ENCODE peak calls at places on chromosomes 3 and 15, in six cellular contexts. D is H1, R is K562, P is GM12892, N is HepG2, Y is SK-N-SH. E is an unnamed sample.

GRCh38 chr3:69082805-69083204 is 1.9 kb upstream of the ARL6IP5 start:
- DNase-seq in D (no peak), R (no peak), P (peak; percentile 39), N (no peak), Y (no peak), E (no peak)

GRCh38 chr3:5809811-5810210 is 622.3 kb downstream of the EDEM1 start:
- DNase-seq in D (no peak), R (no peak), P (no peak), N (no peak), Y (no peak), E (no peak)

GRCh38 chr3:194518652-194519051 is 31.9 kb upstream of the ATP13A3 start:
- DNase-seq in D (no peak), R (no peak), P (no peak), N (no peak), Y (no peak), E (no peak)

GRCh38 chr3:73324203-73325155 is 263.0 kb downstream of the EBLN2 start:
- DNase-seq in D (no peak), R (no peak), P (no peak), N (no peak), Y (no peak), E (no peak)

GRCh38 chr3:4394048-4394447 is 73.0 kb downstream of the SUMF1 start:
- DNase-seq in D (no peak), R (no peak), P (no peak), N (no peak), Y (no peak), E (no peak)

GRCh38 chr3:49133226-49133951 is 539 bp upstream of the LAMB2 start:
- DNase-seq in D (peak; percentile 85), R (peak; percentile 83), P (no peak), N (peak; percentile 80), Y (peak; percentile 89), E (no peak)

GRCh38 chr3:194959217-194959616 is 273.5 kb downstream of the FAM43A start:
- DNase-seq in D (no peak), R (no peak), P (no peak), N (no peak), Y (no peak), E (no peak)

GRCh38 chr3:101177577-101177976 is 142.8 kb downstream of the IMPG2 start:
- DNase-seq in D (no peak), R (no peak), P (no peak), N (no peak), Y (no peak), E (no peak)

GRCh38 chr3:64022451-64023186 is 675 bp downstream of the PSMD6 start:
- DNase-seq in D (no peak), R (no peak), P (no peak), N (no peak), Y (peak; percentile 21), E (peak; percentile 5)

GRCh38 chr3:27960133-27960532 is 238.0 kb upstream of the EOMES start:
- DNase-seq in D (no peak), R (no peak), P (no peak), N (no peak), Y (no peak), E (no peak)

GRCh38 chr15:77528968-77529319 is 103.8 kb downstream of the LINGO1 start:
- DNase-seq in D (no peak), R (no peak), P (no peak), N (no peak), Y (peak; percentile 81), E (no peak)

GRCh38 chr3:48157950-48158376 is 30.3 kb downstream of the CDC25A start:
- DNase-seq in D (peak; percentile 87), R (peak; percentile 84), P (no peak), N (peak; percentile 47), Y (peak; percentile 52), E (no peak)

GRCh38 chr3:45889278-45889833 is 3.0 kb downstream of the CCR9 start:
- DNase-seq in D (no peak), R (no peak), P (no peak), N (no peak), Y (no peak), E (no peak)

GRCh38 chr15:88805031-88805780 is 2.0 kb downstream of the ACAN start:
- DNase-seq in D (no peak), R (no peak), P (no peak), N (no peak), Y (no peak), E (no peak)

GRCh38 chr3:36763850-36764703 is at the start of gene DCLK3:
- DNase-seq in D (peak; percentile 67), R (no peak), P (peak; percentile 13), N (no peak), Y (peak; percentile 84), E (no peak)

GRCh38 chr15:76169013-76169412 is 109.2 kb downstream of the TMEM266 start:
- DNase-seq in D (no peak), R (peak; percentile 62), P (no peak), N (no peak), Y (no peak), E (no peak)

GRCh38 chr15:68384451-68385239 is 47.3 kb downstream of the ITGA11 start:
- DNase-seq in D (peak; percentile 28), R (no peak), P (no peak), N (no peak), Y (peak; percentile 53), E (no peak)

GRCh38 chr15:52306270-52306669 is 10.7 kb upstream of the MYO5C start:
- DNase-seq in D (no peak), R (no peak), P (no peak), N (no peak), Y (no peak), E (no peak)

GRCh38 chr15:81113204-81113657 is 20.8 kb upstream of the CFAP161 start:
- DNase-seq in D (no peak), R (no peak), P (no peak), N (no peak), Y (no peak), E (no peak)

GRCh38 chr3:188000361-188000861 is 153.5 kb upstream of the LPP start:
- DNase-seq in D (no peak), R (no peak), P (no peak), N (no peak), Y (no peak), E (no peak)

GRCh38 chr3:160796813-160797164 is 40.8 kb downstream of the PPM1L start:
- DNase-seq in D (no peak), R (no peak), P (no peak), N (peak; percentile 17), Y (no peak), E (no peak)

GRCh38 chr3:52182203-52182602 is 15.8 kb upstream of the ALAS1 start:
- DNase-seq in D (no peak), R (peak; percentile 43), P (no peak), N (no peak), Y (no peak), E (no peak)

GRCh38 chr3:26132942-26133341 is 343.1 kb downstream of the OXSM start:
- DNase-seq in D (no peak), R (no peak), P (no peak), N (no peak), Y (no peak), E (no peak)

GRCh38 chr3:70822777-70823176 is 510.3 kb upstream of the MDFIC2 start:
- DNase-seq in D (no peak), R (no peak), P (no peak), N (no peak), Y (no peak), E (no peak)

GRCh38 chr3:127011270-127011992 is 28.5 kb downstream of the PLXNA1 start:
- DNase-seq in D (no peak), R (no peak), P (no peak), N (no peak), Y (peak; percentile 84), E (no peak)

GRCh38 chr3:59424268-59425010 is 374.6 kb upstream of the CFAP20DC start:
- DNase-seq in D (no peak), R (no peak), P (no peak), N (no peak), Y (no peak), E (no peak)
- TF ChIP-seq TAF1 in D (no peak), R (no peak), P (no peak), N (no peak), Y (no peak), E (no peak)

DNA sequence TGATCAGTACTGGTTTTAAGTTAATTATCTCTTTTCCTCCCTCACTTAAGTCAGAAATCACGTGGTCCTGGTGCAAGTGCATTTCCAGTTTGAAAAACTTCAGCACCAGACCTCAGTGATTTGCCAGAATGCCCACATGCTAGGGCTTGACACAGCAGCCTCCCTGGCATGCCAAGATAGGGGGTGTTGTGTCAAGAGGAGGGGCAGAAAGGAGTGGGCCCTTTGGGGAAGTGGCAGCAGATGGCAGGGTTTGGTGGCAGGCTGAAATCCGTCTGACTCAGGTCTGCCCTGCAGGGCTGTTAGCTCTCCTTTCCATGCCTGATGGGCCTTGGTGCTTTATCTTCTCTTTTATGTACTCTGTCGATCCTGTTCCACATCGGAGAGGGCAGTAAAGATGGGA is 23.4 kb downstream of the PXK start:
- DNase-seq in D (no peak), R (no peak), P (no peak), N (no peak), Y (peak; percentile 27), E (no peak)
- TF ChIP-seq TAF1 in D (no peak), R (no peak), P (no peak), N (no peak), Y (no peak), E (no peak)

GRCh38 chr15:83287541-83288027 is 3.1 kb upstream of the BNC1 start:
- DNase-seq in D (no peak), R (no peak), P (no peak), N (no peak), Y (no peak), E (no peak)

GRCh38 chr15:83285979-83286553 is 1.6 kb upstream of the BNC1 start:
- DNase-seq in D (no peak), R (no peak), P (no peak), N (no peak), Y (no peak), E (no peak)

GRCh38 chr15:83290236-83290635 is 5.8 kb upstream of the BNC1 start:
- DNase-seq in D (no peak), R (peak; percentile 27), P (no peak), N (no peak), Y (peak; percentile 24), E (no peak)

GRCh38 chr15:83289160-83289559 is 4.7 kb upstream of the BNC1 start:
- DNase-seq in D (no peak), R (no peak), P (no peak), N (no peak), Y (no peak), E (no peak)

DNA sequence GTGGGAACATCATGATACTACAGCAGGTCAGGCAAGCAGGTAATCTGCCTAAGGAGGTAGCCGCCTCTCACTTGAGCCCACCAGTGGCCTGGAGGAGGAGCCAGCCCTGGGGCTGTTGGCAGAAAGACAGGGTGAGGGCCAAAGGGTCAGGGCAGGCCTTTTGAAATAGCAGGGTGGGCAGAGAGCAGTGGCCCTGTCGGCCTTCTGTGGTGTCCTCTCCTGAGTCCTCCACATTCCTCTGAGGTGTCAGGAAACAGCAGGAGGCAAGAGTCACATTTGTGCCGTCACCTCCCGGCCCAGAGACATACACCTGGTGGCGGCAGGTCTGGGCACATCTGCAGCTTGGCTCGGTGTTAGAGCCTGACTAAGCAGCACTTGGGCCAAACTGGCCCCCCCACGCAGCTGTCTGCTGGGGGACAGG is 3.9 kb upstream of the BNC1 start:
- DNase-seq in D (peak; percentile 57), R (no peak), P (no peak), N (no peak), Y (no peak), E (no peak)
- TF ChIP-seq TAF1 in D (no peak), R (no peak), P (no peak), N (no peak), Y (no peak), E (no peak)

DNA sequence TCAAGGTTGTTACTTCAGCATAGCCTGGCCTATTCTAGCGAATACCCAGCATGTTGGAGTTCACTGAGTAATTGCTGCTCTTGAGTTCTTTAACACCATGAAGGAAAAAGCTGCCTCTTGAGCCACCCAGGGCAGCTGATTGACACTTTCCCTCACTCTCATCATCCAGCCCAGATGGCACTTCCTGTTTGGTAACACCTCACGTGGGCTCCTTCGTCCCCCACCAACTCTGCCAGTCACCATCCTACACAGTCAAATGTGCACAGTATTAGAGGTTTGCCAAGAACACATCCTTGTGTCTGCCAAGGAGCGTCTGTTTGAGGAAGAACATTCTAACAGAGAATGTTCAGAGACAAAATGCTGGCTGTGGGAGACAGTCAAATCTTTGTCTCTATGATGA is 266.3 kb downstream of the RPLP1 start:
- DNase-seq in D (no peak), R (no peak), P (no peak), N (no peak), Y (no peak), E (no peak)
- TF ChIP-seq TAF1 in D (no peak), R (no peak), P (no peak), N (no peak), Y (no peak), E (no peak)

E was measured in GM12891.